ENCODE peak calls at places on chromosomes 2 and 18, in four cellular contexts. C is tibial nerve, B is mesendoderm, T is small intestine. X is an unnamed sample.

GRCh38 chr18:58411323-58411722 is 217.6 kb downstream of the ALPK2 start:
- DNase-seq in T (no peak), C (no peak), B (no peak), X (no peak)

GRCh38 chr2:40127890-40128548 is 323.9 kb downstream of the SLC8A1 start:
- DNase-seq in C (no peak), T (no peak), B (no peak), X (no peak)

GRCh38 chr2:10497797-10498251 is 49.7 kb upstream of the ODC1 start:
- DNase-seq in C (no peak), B (peak; percentile 58), T (peak; percentile 91), X (no peak)

GRCh38 chr2:194166818-194167217 is 1490.2 kb upstream of the SLC39A10 start:
- DNase-seq in C (no peak), B (peak; percentile 48), T (peak; percentile 25), X (peak; percentile 26)

GRCh38 chr2:39851251-39851650 is 72.2 kb upstream of the THUMPD2 start:
- DNase-seq in C (no peak), T (no peak), B (no peak), X (no peak)

GRCh38 chr2:179049546-179050311 is at the start of gene CCDC141:
- DNase-seq in C (no peak), B (peak; percentile 84), T (no peak), X (peak; percentile 24)

GRCh38 chr18:52237551-52237950 is 102.4 kb upstream of the DCC start:
- DNase-seq in B (no peak), C (no peak), T (no peak), X (no peak)

GRCh38 chr2:150735894-150736498 is 248.5 kb upstream of the RND3 start:
- DNase-seq in B (no peak), T (no peak), C (no peak), X (no peak)

GRCh38 chr2:217827430-217828201 is 175.2 kb downstream of the TNS1 start:
- DNase-seq in B (no peak), T (peak; percentile 16), C (no peak), X (no peak)

GRCh38 chr2:147108553-147108952 is 736.3 kb upstream of the ACVR2A start:
- DNase-seq in T (no peak), B (no peak), C (no peak), X (no peak)

GRCh38 chr18:28065031-28065792 is 111.7 kb downstream of the CDH2 start:
- DNase-seq in C (no peak), B (peak; percentile 98), T (no peak), X (no peak)

GRCh38 chr2:179097131-179097530 is 47.2 kb upstream of the CCDC141 start:
- DNase-seq in B (no peak), T (no peak), C (no peak), X (no peak)

GRCh38 chr2:124320072-124320471 is 295.0 kb downstream of the CNTNAP5 start:
- DNase-seq in T (no peak), B (no peak), C (no peak), X (no peak)

GRCh38 chr2:85925216-85925671 is 36.5 kb upstream of the ST3GAL5 start:
- DNase-seq in C (no peak), B (no peak), T (no peak), X (no peak)

GRCh38 chr18:76494541-76495403 is at the start of gene ZNF516:
- DNase-seq in C (peak; percentile 30), T (peak; percentile 39), B (peak; percentile 49), X (peak; percentile 70)

GRCh38 chr18:76492669-76493212 is 2.3 kb downstream of the ZNF516 start:
- DNase-seq in C (peak; percentile 100), B (peak; percentile 99), T (peak; percentile 98), X (peak; percentile 95)

GRCh38 chr18:76495435-76496199 is 575 bp upstream of the ZNF516 start:
- DNase-seq in T (peak; percentile 67), C (peak; percentile 56), B (peak; percentile 71), X (peak; percentile 72)

GRCh38 chr18:76493213-76494107 is 1.6 kb downstream of the ZNF516 start:
- DNase-seq in T (peak; percentile 82), B (peak; percentile 67), C (peak; percentile 24), X (peak; percentile 34)

GRCh38 chr18:76494181-76494540 is 881 bp downstream of the ZNF516 start:
- DNase-seq in C (peak; percentile 45), B (peak; percentile 42), T (no peak), X (peak; percentile 37)
- H3K4me3 ChIP-seq in C (peak overlapping the region; percentile 58), B (no peak overlapping the region), T (peak overlapping the region; percentile 71), X (peak overlapping the region; percentile 77)

DNA sequence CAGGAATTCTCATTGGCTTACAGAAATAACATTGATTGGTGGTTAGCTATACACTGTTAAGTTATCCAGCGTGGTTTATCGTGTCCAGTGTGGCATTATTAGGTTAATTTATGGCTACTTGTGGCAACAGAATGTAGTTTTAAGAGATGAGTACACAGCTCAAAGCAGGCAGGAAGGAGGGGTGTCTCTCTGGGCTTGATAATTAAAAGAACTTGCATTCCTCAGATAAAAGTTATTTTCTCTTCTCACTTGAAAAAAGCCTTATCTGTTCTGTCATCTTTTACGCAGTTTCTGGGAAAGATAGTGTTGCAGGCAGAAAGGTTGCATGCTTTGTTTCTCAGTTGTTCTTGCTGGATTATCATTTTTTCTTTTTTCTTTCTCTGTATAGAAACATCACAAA is 154.4 kb upstream of the COL3A1 start:
- DNase-seq in B (peak; percentile 63), C (no peak), T (no peak), X (no peak)
- H3K4me3 ChIP-seq in B (no peak overlapping the region), C (no peak overlapping the region), T (no peak overlapping the region), X (no peak overlapping the region)

DNA sequence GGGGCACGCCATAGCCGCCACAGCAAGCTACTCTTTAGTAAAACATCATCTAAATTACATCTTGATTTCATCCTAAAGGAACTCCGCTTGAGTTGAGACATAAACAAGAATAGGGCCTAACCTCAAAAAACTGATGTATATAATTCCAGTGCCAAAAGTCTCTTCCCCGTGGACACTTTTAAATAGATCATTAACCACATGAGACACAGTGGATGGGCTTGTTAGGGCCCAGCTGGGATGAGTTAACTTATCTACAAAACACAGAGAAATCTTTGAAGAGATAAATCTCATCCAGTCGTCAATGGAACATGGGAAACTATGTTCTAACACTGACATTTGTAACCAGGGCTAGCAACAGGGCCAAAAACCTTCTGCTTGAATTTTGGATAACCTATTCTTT is 20.8 kb upstream of the MLPH start:
- DNase-seq in C (no peak), T (no peak), B (no peak), X (no peak)
- H3K4me3 ChIP-seq in C (no peak overlapping the region), T (no peak overlapping the region), B (no peak overlapping the region), X (no peak overlapping the region)

GRCh38 chr18:54247488-54248175 is 21.7 kb upstream of the POLI start:
- DNase-seq in B (no peak), T (no peak), C (no peak), X (peak; percentile 13)
- H3K4me3 ChIP-seq in B (no peak overlapping the region), T (no peak overlapping the region), C (no peak overlapping the region), X (peak overlapping the region; percentile 26)

GRCh38 chr18:22713511-22713910 is 219.6 kb upstream of the RBBP8 start:
- DNase-seq in T (no peak), C (no peak), B (no peak), X (no peak)

GRCh38 chr18:22711381-22711717 is 221.8 kb upstream of the RBBP8 start:
- DNase-seq in C (no peak), B (no peak), T (no peak), X (no peak)

GRCh38 chr18:22709288-22710060 is 223.7 kb upstream of the RBBP8 start:
- DNase-seq in T (no peak), B (no peak), C (no peak), X (no peak)

GRCh38 chr18:22705328-22705727 is 227.8 kb upstream of the RBBP8 start:
- DNase-seq in C (no peak), B (peak; percentile 22), T (no peak), X (no peak)

DNA sequence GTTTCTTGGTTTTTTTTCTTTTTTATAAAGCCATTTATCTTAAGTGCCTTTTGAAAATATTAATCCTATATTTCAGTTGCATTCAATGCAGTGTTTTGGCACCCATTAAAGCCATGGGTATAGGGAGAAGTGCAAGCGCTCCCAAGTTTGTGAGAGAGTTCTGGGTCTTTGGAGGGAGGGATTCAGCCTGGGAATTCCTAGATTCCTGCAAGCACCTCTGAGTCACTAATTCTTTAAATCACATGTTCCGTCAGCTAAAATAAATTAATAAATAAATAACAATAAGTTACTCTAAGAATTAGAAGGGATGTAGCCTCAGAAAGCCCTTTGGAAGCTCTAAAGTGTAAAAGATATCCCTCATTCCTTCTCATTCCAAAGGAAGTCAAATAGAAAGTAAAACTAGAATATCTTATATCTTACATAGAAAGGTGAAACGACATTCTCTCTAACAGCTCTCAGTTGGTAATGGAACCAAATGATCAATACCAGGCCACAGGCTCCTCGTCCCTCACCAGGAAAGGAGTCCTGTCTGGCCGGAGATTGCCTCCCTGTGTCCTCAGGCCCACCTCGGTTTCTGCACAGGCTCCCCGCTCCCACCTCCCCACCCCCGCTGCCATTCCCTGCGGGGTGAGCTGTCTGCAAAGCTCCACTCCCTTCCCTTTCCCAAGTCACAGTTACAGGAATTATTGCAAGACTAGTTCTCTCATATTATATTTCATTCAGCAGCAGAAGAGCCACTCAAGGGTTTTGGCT is 222.3 kb upstream of the RBBP8 start:
- DNase-seq in T (peak; percentile 73), C (no peak), B (peak; percentile 30), X (no peak)
- H3K4me3 ChIP-seq in T (peak overlapping the region; percentile 45), C (no peak overlapping the region), B (no peak overlapping the region), X (no peak overlapping the region)

GRCh38 chr18:51037230-51037629 is 7.2 kb downstream of the SMAD4 start:
- DNase-seq in B (no peak), T (no peak), C (no peak), X (no peak)

GRCh38 chr18:51041677-51042076 is 11.7 kb downstream of the SMAD4 start:
- DNase-seq in B (no peak), T (no peak), C (no peak), X (no peak)

GRCh38 chr18:51039138-51040112 is 9.4 kb downstream of the SMAD4 start:
- DNase-seq in C (no peak), T (no peak), B (peak; percentile 78), X (no peak)

GRCh38 chr18:51032193-51032592 is 2.2 kb downstream of the SMAD4 start:
- DNase-seq in B (no peak), C (no peak), T (no peak), X (no peak)

GRCh38 chr18:51038110-51038509 is 8.1 kb downstream of the SMAD4 start:
- DNase-seq in C (peak; percentile 13), B (no peak), T (no peak), X (no peak)
- H3K4me3 ChIP-seq in C (no peak overlapping the region), B (no peak overlapping the region), T (no peak overlapping the region), X (no peak overlapping the region)

X was measured in OCI-LY7.